ENCODE peak calls at places on chromosomes 12 and 14, in five cellular contexts. One of them, this sample, is unnamed.

GRCh38 chr14:21978184-21978998 is 304.8 kb upstream of the OR4E1 start:
- DNase-seq in IMR-90: peak; percentile 15
- DNase-seq in neuronal stem cell: peak; percentile 62
- DNase-seq in mesendoderm: peak; percentile 77
- DNase-seq in H1: no peak
- DNase-seq in this sample: peak; percentile 70

GRCh38 chr12:114166360-114166759 is 200.2 kb upstream of the RBM19 start:
- DNase-seq in IMR-90: peak; percentile 60
- DNase-seq in neuronal stem cell: peak; percentile 61
- DNase-seq in mesendoderm: peak; percentile 80
- DNase-seq in H1: peak; percentile 38
- DNase-seq in this sample: peak; percentile 42

GRCh38 chr12:78402366-78403134 is 462.0 kb upstream of the SYT1 start:
- DNase-seq in IMR-90: no peak
- DNase-seq in neuronal stem cell: no peak
- DNase-seq in mesendoderm: no peak
- DNase-seq in H1: no peak
- DNase-seq in this sample: no peak

GRCh38 chr12:96501139-96501741 is 11.9 kb downstream of the CFAP54 start:
- DNase-seq in IMR-90: peak; percentile 61
- DNase-seq in neuronal stem cell: no peak
- DNase-seq in mesendoderm: peak; percentile 88
- DNase-seq in H1: no peak
- DNase-seq in this sample: peak; percentile 28

GRCh38 chr12:107238276-107238675 is 144.9 kb upstream of the CRY1 start:
- DNase-seq in IMR-90: peak; percentile 48
- DNase-seq in neuronal stem cell: no peak
- DNase-seq in mesendoderm: no peak
- DNase-seq in H1: no peak
- DNase-seq in this sample: no peak

GRCh38 chr12:11929714-11930113 is 141.0 kb upstream of the BCL2L14 start:
- DNase-seq in IMR-90: no peak
- DNase-seq in neuronal stem cell: no peak
- DNase-seq in mesendoderm: no peak
- DNase-seq in H1: no peak
- DNase-seq in this sample: no peak

GRCh38 chr14:80850197-80850814 is 91.2 kb downstream of the CEP128 start:
- DNase-seq in IMR-90: peak; percentile 68
- DNase-seq in neuronal stem cell: peak; percentile 17
- DNase-seq in mesendoderm: peak; percentile 27
- DNase-seq in H1: no peak
- DNase-seq in this sample: no peak

GRCh38 chr12:49622501-49623141 is 740 bp upstream of the PRPF40B start:
- DNase-seq in IMR-90: peak; percentile 3
- DNase-seq in neuronal stem cell: no peak
- DNase-seq in mesendoderm: no peak
- DNase-seq in H1: no peak
- DNase-seq in this sample: peak; percentile 36

GRCh38 chr12:92396647-92397258 is 251.1 kb upstream of the BTG1 start:
- DNase-seq in IMR-90: peak; percentile 58
- DNase-seq in neuronal stem cell: no peak
- DNase-seq in mesendoderm: no peak
- DNase-seq in H1: no peak
- DNase-seq in this sample: no peak

GRCh38 chr12:48925218-48925871 is at the start of gene FKBP11:
- DNase-seq in IMR-90: peak; percentile 26
- DNase-seq in neuronal stem cell: no peak
- DNase-seq in mesendoderm: peak; percentile 80
- DNase-seq in H1: peak; percentile 46
- DNase-seq in this sample: peak; percentile 60

GRCh38 chr14:93462479-93462878 is 31.7 kb downstream of the UNC79 start:
- DNase-seq in IMR-90: no peak
- DNase-seq in neuronal stem cell: no peak
- DNase-seq in mesendoderm: no peak
- DNase-seq in H1: no peak
- DNase-seq in this sample: no peak

GRCh38 chr14:92040431-92041040 is 677 bp upstream of the TRIP11 start:
- DNase-seq in IMR-90: peak; percentile 61
- DNase-seq in neuronal stem cell: peak; percentile 8
- DNase-seq in mesendoderm: peak; percentile 62
- DNase-seq in H1: no peak
- DNase-seq in this sample: peak; percentile 67

GRCh38 chr12:73421832-73422231 is 1115.8 kb upstream of the ATXN7L3B start:
- DNase-seq in IMR-90: no peak
- DNase-seq in neuronal stem cell: no peak
- DNase-seq in mesendoderm: no peak
- DNase-seq in H1: no peak
- DNase-seq in this sample: no peak

GRCh38 chr14:94021416-94022157 is 4.6 kb upstream of the OTUB2 start:
- DNase-seq in IMR-90: no peak
- DNase-seq in neuronal stem cell: no peak
- DNase-seq in mesendoderm: no peak
- DNase-seq in H1: no peak
- DNase-seq in this sample: no peak

GRCh38 chr12:78210894-78211302 is 380.2 kb downstream of the NAV3 start:
- DNase-seq in IMR-90: peak; percentile 81
- DNase-seq in neuronal stem cell: no peak
- DNase-seq in mesendoderm: no peak
- DNase-seq in H1: no peak
- DNase-seq in this sample: no peak

GRCh38 chr12:75977590-75977951 is 54.0 kb downstream of the PHLDA1 start:
- DNase-seq in IMR-90: no peak
- DNase-seq in neuronal stem cell: no peak
- DNase-seq in mesendoderm: no peak
- DNase-seq in H1: no peak
- DNase-seq in this sample: no peak

GRCh38 chr12:65631621-65632111 is 192.6 kb upstream of the HMGA2 start:
- DNase-seq in IMR-90: peak; percentile 100
- DNase-seq in neuronal stem cell: no peak
- DNase-seq in mesendoderm: peak; percentile 49
- DNase-seq in H1: no peak
- DNase-seq in this sample: peak; percentile 97

GRCh38 chr12:65624554-65625086 is 199.7 kb upstream of the HMGA2 start:
- DNase-seq in IMR-90: no peak
- DNase-seq in neuronal stem cell: no peak
- DNase-seq in mesendoderm: no peak
- DNase-seq in H1: no peak
- DNase-seq in this sample: no peak

GRCh38 chr12:65630555-65630954 is 193.7 kb upstream of the HMGA2 start:
- DNase-seq in IMR-90: no peak
- DNase-seq in neuronal stem cell: no peak
- DNase-seq in mesendoderm: no peak
- DNase-seq in H1: no peak
- DNase-seq in this sample: no peak

GRCh38 chr12:65632131-65632855 is 192.0 kb upstream of the HMGA2 start:
- DNase-seq in IMR-90: peak; percentile 75
- DNase-seq in neuronal stem cell: no peak
- DNase-seq in mesendoderm: no peak
- DNase-seq in H1: no peak
- DNase-seq in this sample: no peak

GRCh38 chr12:65628061-65628460 is 196.2 kb upstream of the HMGA2 start:
- DNase-seq in IMR-90: no peak
- DNase-seq in neuronal stem cell: no peak
- DNase-seq in mesendoderm: no peak
- DNase-seq in H1: no peak
- DNase-seq in this sample: peak; percentile 53
- H3K9ac ChIP-seq in IMR-90: no peak overlapping the region
- H3K9ac ChIP-seq in neuronal stem cell: no peak overlapping the region
- H3K9ac ChIP-seq in mesendoderm: no peak overlapping the region
- H3K9ac ChIP-seq in H1: no peak overlapping the region
- H3K9ac ChIP-seq in this sample: no peak overlapping the region

GRCh38 chr12:2347844-2348476 is 295.2 kb downstream of the CACNA1C start:
- DNase-seq in IMR-90: peak; percentile 42
- DNase-seq in neuronal stem cell: no peak
- DNase-seq in mesendoderm: no peak
- DNase-seq in H1: no peak
- DNase-seq in this sample: no peak
- H3K18ac ChIP-seq in IMR-90: peak overlapping the region; percentile 46
- H3K18ac ChIP-seq in neuronal stem cell: peak overlapping the region; percentile 46
- H3K18ac ChIP-seq in mesendoderm: no peak overlapping the region
- H3K18ac ChIP-seq in H1: no peak overlapping the region
- H3K18ac ChIP-seq in this sample: peak overlapping the region; percentile 34

GRCh38 chr12:55717397-55718007 is 1.7 kb downstream of the BLOC1S1 start:
- DNase-seq in IMR-90: peak; percentile 86
- DNase-seq in neuronal stem cell: no peak
- DNase-seq in mesendoderm: peak; percentile 74
- DNase-seq in H1: no peak
- DNase-seq in this sample: no peak
- H3K9ac ChIP-seq in IMR-90: no peak overlapping the region
- H3K9ac ChIP-seq in neuronal stem cell: peak overlapping the region; percentile 71
- H3K9ac ChIP-seq in mesendoderm: peak overlapping the region; percentile 91
- H3K9ac ChIP-seq in H1: no peak overlapping the region
- H3K9ac ChIP-seq in this sample: no peak overlapping the region

GRCh38 chr12:124027753-124028559 is 54.9 kb downstream of the ZNF664 start:
- DNase-seq in IMR-90: no peak
- DNase-seq in neuronal stem cell: no peak
- DNase-seq in mesendoderm: no peak
- DNase-seq in H1: no peak
- DNase-seq in this sample: no peak

GRCh38 chr12:124024790-124025189 is 51.8 kb downstream of the ZNF664 start:
- DNase-seq in IMR-90: no peak
- DNase-seq in neuronal stem cell: no peak
- DNase-seq in mesendoderm: no peak
- DNase-seq in H1: no peak
- DNase-seq in this sample: no peak

GRCh38 chr12:124026755-124027745 is 54.0 kb downstream of the ZNF664 start:
- DNase-seq in IMR-90: peak; percentile 86
- DNase-seq in neuronal stem cell: no peak
- DNase-seq in mesendoderm: no peak
- DNase-seq in H1: no peak
- DNase-seq in this sample: no peak

GRCh38 chr12:124024263-124024678 is 51.3 kb downstream of the ZNF664 start:
- DNase-seq in IMR-90: no peak
- DNase-seq in neuronal stem cell: no peak
- DNase-seq in mesendoderm: no peak
- DNase-seq in H1: no peak
- DNase-seq in this sample: no peak

DNA sequence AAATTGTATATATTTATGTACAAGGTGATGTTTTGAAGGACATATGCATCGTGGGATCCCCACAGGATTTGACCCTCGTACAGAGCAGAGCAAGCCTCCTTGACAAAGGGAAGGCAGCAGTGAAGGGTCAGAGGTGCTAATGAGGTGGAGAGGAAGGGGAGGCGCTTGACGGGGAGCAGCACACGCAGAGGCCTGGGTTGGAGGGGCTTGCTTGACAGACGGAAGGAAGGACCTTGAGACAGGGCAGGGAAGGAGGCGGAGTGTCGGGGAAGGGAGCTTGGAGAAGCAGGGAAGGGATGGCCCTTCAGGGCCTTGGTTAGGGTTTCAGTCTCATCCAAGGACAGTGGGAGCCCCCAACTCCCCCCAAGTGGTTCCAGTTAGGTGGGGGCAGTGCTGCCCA is 52.6 kb downstream of the ZNF664 start:
- DNase-seq in IMR-90: no peak
- DNase-seq in neuronal stem cell: no peak
- DNase-seq in mesendoderm: peak; percentile 81
- DNase-seq in H1: no peak
- DNase-seq in this sample: no peak
- H3K18ac ChIP-seq in IMR-90: no peak overlapping the region
- H3K18ac ChIP-seq in neuronal stem cell: no peak overlapping the region
- H3K18ac ChIP-seq in mesendoderm: no peak overlapping the region
- H3K18ac ChIP-seq in H1: no peak overlapping the region
- H3K18ac ChIP-seq in this sample: no peak overlapping the region

DNA sequence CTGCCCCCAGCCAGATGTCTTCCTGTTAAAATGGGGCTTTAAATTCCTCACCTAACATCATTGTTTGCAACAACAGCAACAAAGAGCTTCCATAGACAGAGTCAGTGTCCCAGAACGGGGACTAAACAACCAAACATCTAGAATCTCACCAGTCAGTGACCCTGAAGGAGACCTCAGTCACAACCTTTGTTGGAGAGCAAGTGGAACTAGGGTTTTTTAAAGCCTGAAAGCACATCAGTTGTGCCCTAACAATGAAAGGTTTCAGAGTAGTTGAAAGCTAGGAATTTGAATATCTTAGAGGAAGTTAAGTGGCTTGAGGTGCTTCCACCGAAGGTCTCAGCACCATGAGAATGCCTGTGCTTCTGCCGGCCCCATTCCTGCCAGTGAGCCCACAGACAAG is 5.0 kb upstream of the ALDH2 start:
- DNase-seq in IMR-90: no peak
- DNase-seq in neuronal stem cell: peak; percentile 73
- DNase-seq in mesendoderm: peak; percentile 31
- DNase-seq in H1: no peak
- DNase-seq in this sample: no peak
- H3K9ac ChIP-seq in IMR-90: no peak overlapping the region
- H3K9ac ChIP-seq in neuronal stem cell: no peak overlapping the region
- H3K9ac ChIP-seq in mesendoderm: no peak overlapping the region
- H3K9ac ChIP-seq in H1: no peak overlapping the region
- H3K9ac ChIP-seq in this sample: no peak overlapping the region

GRCh38 chr14:105313381-105314286 is 914 bp upstream of the PACS2 start:
- DNase-seq in IMR-90: no peak
- DNase-seq in neuronal stem cell: peak; percentile 57
- DNase-seq in mesendoderm: no peak
- DNase-seq in H1: no peak
- DNase-seq in this sample: no peak
- H3K18ac ChIP-seq in IMR-90: peak overlapping the region; percentile 71
- H3K18ac ChIP-seq in neuronal stem cell: peak overlapping the region; percentile 88
- H3K18ac ChIP-seq in mesendoderm: peak overlapping the region; percentile 84
- H3K18ac ChIP-seq in H1: peak overlapping the region; percentile 36
- H3K18ac ChIP-seq in this sample: peak overlapping the region; percentile 56

DNA sequence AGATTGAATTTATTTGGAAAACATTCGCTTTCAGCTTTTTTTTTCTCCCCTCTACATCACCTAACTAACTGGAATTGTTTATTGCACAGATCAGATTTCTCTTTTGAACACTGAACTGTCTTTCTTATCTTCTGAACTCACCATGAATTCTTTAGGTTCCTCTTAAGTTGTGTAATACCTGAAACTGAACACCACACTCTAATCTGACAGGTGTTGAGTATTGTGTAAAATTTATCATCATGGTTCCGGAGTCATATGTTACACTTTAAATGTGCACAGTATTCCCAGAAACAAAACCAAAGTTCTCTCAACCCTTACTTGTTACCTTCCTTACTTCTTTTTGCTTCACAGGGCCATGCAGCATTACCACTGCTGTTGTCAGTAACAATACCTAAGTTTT is 66.7 kb downstream of the TGFB3 start:
- DNase-seq in IMR-90: no peak
- DNase-seq in neuronal stem cell: no peak
- DNase-seq in mesendoderm: no peak
- DNase-seq in H1: no peak
- DNase-seq in this sample: no peak
- H3K9ac ChIP-seq in IMR-90: no peak overlapping the region
- H3K9ac ChIP-seq in neuronal stem cell: no peak overlapping the region
- H3K9ac ChIP-seq in mesendoderm: no peak overlapping the region
- H3K9ac ChIP-seq in H1: no peak overlapping the region
- H3K9ac ChIP-seq in this sample: no peak overlapping the region